ENCODE peak calls at places on chromosomes 11 and 22, in ten cellular contexts. G, A, P, M, N, F, E, Z, B and Y are unnamed samples.

GRCh38 chr11:10931761-10932700 is 74.2 kb upstream of the ZBED5 start:
- DNase-seq in G (no peak), A (no peak), P (peak; percentile 61), M (peak; percentile 6), N (no peak), F (no peak), E (no peak), Z (no peak), B (no peak), Y (no peak)

GRCh38 chr11:111320728-111321568 is 22.6 kb downstream of the POU2AF3 start:
- DNase-seq in G (no peak), A (no peak), P (no peak), M (no peak), N (no peak), F (no peak), E (no peak), Z (no peak), B (peak; percentile 22), Y (no peak)

GRCh38 chr11:26234451-26234850 is 97.5 kb upstream of the ANO3 start:
- DNase-seq in G (peak; percentile 71), A (no peak), P (no peak), M (no peak), N (no peak), F (no peak), E (no peak), Z (no peak), B (no peak), Y (no peak)

GRCh38 chr22:42711895-42712837 is 8.5 kb downstream of the A4GALT start:
- DNase-seq in G (no peak), A (no peak), P (no peak), M (no peak), N (no peak), F (no peak), E (no peak), Z (no peak), B (no peak), Y (no peak)

GRCh38 chr11:47225552-47226137 is 10.9 kb downstream of the DDB2 start:
- DNase-seq in G (no peak), A (no peak), P (no peak), M (no peak), N (no peak), F (no peak), E (no peak), Z (no peak), B (no peak), Y (peak; percentile 58)

GRCh38 chr11:70727899-70728620 is 329.7 kb downstream of the CTTN start:
- DNase-seq in G (no peak), A (no peak), P (no peak), M (no peak), N (no peak), F (no peak), E (no peak), Z (no peak), B (no peak), Y (no peak)

GRCh38 chr22:48742191-48742555 is 1085.5 kb downstream of the BRD1 start:
- DNase-seq in G (no peak), A (no peak), P (no peak), M (no peak), N (no peak), F (no peak), E (no peak), Z (no peak), B (no peak), Y (no peak)

GRCh38 chr11:125944350-125945010 is 1.4 kb upstream of the VSIG10L2 start:
- DNase-seq in G (no peak), A (no peak), P (no peak), M (no peak), N (no peak), F (no peak), E (no peak), Z (no peak), B (no peak), Y (no peak)

GRCh38 chr22:27850000-27850465 is 48.5 kb upstream of the MN1 start:
- DNase-seq in G (no peak), A (no peak), P (peak; percentile 12), M (no peak), N (no peak), F (no peak), E (no peak), Z (no peak), B (no peak), Y (no peak)

GRCh38 chr22:20889025-20889704 is 28.0 kb upstream of the CRKL start:
- DNase-seq in G (no peak), A (no peak), P (no peak), M (no peak), N (no peak), F (no peak), E (no peak), Z (no peak), B (no peak), Y (no peak)

GRCh38 chr11:2206291-2206690 is 34.7 kb upstream of the TH start:
- DNase-seq in G (no peak), A (no peak), P (no peak), M (no peak), N (no peak), F (no peak), E (no peak), Z (no peak), B (no peak), Y (no peak)

GRCh38 chr11:128862913-128863660 is 4.0 kb downstream of the KCNJ1 start:
- DNase-seq in G (peak; percentile 25), A (no peak), P (no peak), M (no peak), N (no peak), F (no peak), E (peak; percentile 34), Z (no peak), B (no peak), Y (no peak)

GRCh38 chr22:31647516-31647915 is 14.5 kb downstream of the PISD start:
- DNase-seq in G (no peak), A (no peak), P (no peak), M (no peak), N (no peak), F (no peak), E (peak; percentile 75), Z (no peak), B (no peak), Y (no peak)

GRCh38 chr11:3840870-3841425 is at the start of gene RHOG:
- DNase-seq in G (peak; percentile 89), A (peak; percentile 81), P (peak; percentile 88), M (no peak), N (peak; percentile 66), F (peak; percentile 89), E (no peak), Z (no peak), B (peak; percentile 61), Y (peak; percentile 81)

GRCh38 chr11:62001450-62002178 is 34.2 kb upstream of the FTH1 start:
- DNase-seq in G (no peak), A (no peak), P (no peak), M (no peak), N (peak; percentile 10), F (no peak), E (no peak), Z (no peak), B (no peak), Y (no peak)

GRCh38 chr22:32780726-32781310 is 20.7 kb upstream of the TIMP3 start:
- DNase-seq in G (no peak), A (no peak), P (no peak), M (no peak), N (no peak), F (no peak), E (no peak), Z (no peak), B (no peak), Y (no peak)